ENCODE peak calls at places on chromosomes 4 and X, in seven cellular contexts. R is K562; Q is IMR-90; S is CD8-positive, alpha-beta T cell; Y is activated T-helper 1 cell treated with anti-CD3 and anti-CD28 coated beads, Interleukin-12 subunit alpha, Interleukin-12 subunit beta, Interleukin-2, Interleukin-4 antibody, amounts not matched to agents 30 ng/mL and 10 ng/mL and 1 ng/mL, durations not matched to agents 14 hours and 24 hours and 36 hours; G is GM23248; B is mesenchymal stem cell. L is an unnamed sample.

GRCh38 chr4:84028340-84028739 is 470.8 kb downstream of the NKX6-1 start:
- DNase-seq in R (no peak), Q (no peak), S (no peak), Y (no peak), G (no peak), B (no peak), L (no peak)

GRCh38 chrX:15721911-15722310 is 16.2 kb upstream of the CA5B start:
- DNase-seq in R (no peak), Q (peak; percentile 43), S (no peak), Y (no peak), G (peak; percentile 38), B (no peak), L (no peak)

GRCh38 chrX:150212672-150213480 is 150.2 kb upstream of the MAMLD1 start:
- DNase-seq in R (no peak), Q (peak; percentile 52), S (no peak), Y (no peak), G (peak; percentile 38), B (no peak), L (no peak)

GRCh38 chr4:165385124-165385523 is 6.3 kb downstream of the CPE start:
- DNase-seq in R (no peak), Q (no peak), S (no peak), Y (no peak), G (no peak), B (no peak), L (no peak)

GRCh38 chr4:15003891-15004700 is 1.8 kb downstream of the CPEB2 start:
- DNase-seq in R (peak; percentile 32), Q (no peak), S (peak; percentile 78), Y (peak; percentile 47), G (peak; percentile 61), B (peak; percentile 18), L (no peak)

GRCh38 chrX:50827996-50828395 is 14.0 kb upstream of the SHROOM4 start:
- DNase-seq in R (no peak), Q (peak; percentile 55), S (no peak), Y (no peak), G (peak; percentile 68), B (no peak), L (no peak)

GRCh38 chr4:176001171-176002006 is 64.3 kb upstream of the WDR17 start:
- DNase-seq in R (no peak), Q (peak; percentile 0), S (no peak), Y (no peak), G (peak; percentile 24), B (peak; percentile 58), L (no peak)

GRCh38 chr4:112296949-112297483 is at the start of gene ALPK1:
- DNase-seq in R (peak; percentile 60), Q (peak; percentile 94), S (no peak), Y (no peak), G (peak; percentile 92), B (peak; percentile 92), L (peak; percentile 52)

GRCh38 chr4:36551697-36552214 is 270.3 kb downstream of the DTHD1 start:
- DNase-seq in R (no peak), Q (no peak), S (no peak), Y (no peak), G (no peak), B (no peak), L (no peak)

GRCh38 chrX:46762963-46763362 is 4.0 kb upstream of the SLC9A7 start:
- DNase-seq in R (no peak), Q (no peak), S (no peak), Y (no peak), G (no peak), B (no peak), L (no peak)

GRCh38 chrX:64192040-64192439 is 13.5 kb downstream of the AMER1 start:
- DNase-seq in R (no peak), Q (no peak), S (peak; percentile 39), Y (no peak), G (no peak), B (no peak), L (no peak)

GRCh38 chr4:92387459-92388069 is 83.8 kb downstream of the GRID2 start:
- DNase-seq in R (peak; percentile 3), Q (peak; percentile 53), S (no peak), Y (no peak), G (peak; percentile 59), B (peak; percentile 49), L (no peak)

GRCh38 chr4:173478136-173478860 is 51.7 kb downstream of the HAND2 start:
- DNase-seq in R (no peak), Q (peak; percentile 54), S (no peak), Y (no peak), G (peak; percentile 56), B (no peak), L (no peak)

GRCh38 chr4:786861-787300 is 39.0 kb downstream of the CPLX1 start:
- DNase-seq in R (no peak), Q (no peak), S (no peak), Y (no peak), G (no peak), B (no peak), L (no peak)

GRCh38 chr4:152352215-152352614 is 183.7 kb downstream of the FBXW7 start:
- DNase-seq in R (no peak), Q (no peak), S (no peak), Y (no peak), G (peak; percentile 61), B (no peak), L (no peak)

GRCh38 chr4:4843651-4844291 is 15.7 kb upstream of the MSX1 start:
- DNase-seq in R (no peak), Q (no peak), S (no peak), Y (no peak), G (no peak), B (no peak), L (no peak)

GRCh38 chr4:1201851-1202525 is 29.6 kb upstream of the SPON2 start:
- DNase-seq in R (no peak), Q (peak; percentile 95), S (peak; percentile 90), Y (peak; percentile 84), G (peak; percentile 35), B (peak; percentile 100), L (no peak)

L was measured in KG1.